ENCODE peak calls at places on chromosomes 12 and 14, in ten cellular contexts. One of them, this sample, is unnamed. For H3K4me1 and H3K36me3, the result is how much of the 10 kb centered on the place peaks cover.

GRCh38 chr12:109736552-109737108 is 23.0 kb downstream of the FAM222A start:
- DNase-seq in cardiac muscle cell: peak
- DNase-seq in left lung: peak
- DNase-seq in mammary epithelial cell: no peak
- DNase-seq in IMR-90: peak
- DNase-seq in transverse colon: no peak
- DNase-seq in CD4-positive, CD25-positive, alpha-beta regulatory T cell: no peak
- DNase-seq in fibroblast of lung: peak
- DNase-seq in psoas muscle: peak
- DNase-seq in CD8-positive, alpha-beta memory T cell: peak
- DNase-seq in this sample: peak

GRCh38 chr12:53729659-53730058 is 2.4 kb upstream of the CALCOCO1 start:
- DNase-seq in IMR-90: no peak
- DNase-seq in fibroblast of lung: no peak
- DNase-seq in CD4-positive, CD25-positive, alpha-beta regulatory T cell: no peak
- DNase-seq in transverse colon: no peak
- DNase-seq in mammary epithelial cell: peak
- DNase-seq in psoas muscle: no peak
- DNase-seq in cardiac muscle cell: no peak
- DNase-seq in CD8-positive, alpha-beta memory T cell: no peak
- DNase-seq in left lung: no peak
- DNase-seq in this sample: no peak

GRCh38 chr14:88879016-88879415 is 54.6 kb downstream of the TTC8 start:
- DNase-seq in IMR-90: peak
- DNase-seq in cardiac muscle cell: no peak
- DNase-seq in transverse colon: no peak
- DNase-seq in CD8-positive, alpha-beta memory T cell: no peak
- DNase-seq in CD4-positive, CD25-positive, alpha-beta regulatory T cell: no peak
- DNase-seq in left lung: no peak
- DNase-seq in mammary epithelial cell: peak
- DNase-seq in fibroblast of lung: peak
- DNase-seq in psoas muscle: no peak
- DNase-seq in this sample: no peak

GRCh38 chr12:123807670-123808069 is 45.6 kb downstream of the DNAH10 start:
- DNase-seq in mammary epithelial cell: no peak
- DNase-seq in IMR-90: no peak
- DNase-seq in cardiac muscle cell: peak
- DNase-seq in CD4-positive, CD25-positive, alpha-beta regulatory T cell: no peak
- DNase-seq in fibroblast of lung: peak
- DNase-seq in psoas muscle: no peak
- DNase-seq in left lung: no peak
- DNase-seq in CD8-positive, alpha-beta memory T cell: no peak
- DNase-seq in transverse colon: no peak
- DNase-seq in this sample: no peak

GRCh38 chr14:71620401-71620800 is 311.8 kb upstream of the RGS6 start:
- DNase-seq in IMR-90: peak
- DNase-seq in left lung: no peak
- DNase-seq in transverse colon: no peak
- DNase-seq in mammary epithelial cell: peak
- DNase-seq in cardiac muscle cell: no peak
- DNase-seq in fibroblast of lung: no peak
- DNase-seq in CD4-positive, CD25-positive, alpha-beta regulatory T cell: no peak
- DNase-seq in CD8-positive, alpha-beta memory T cell: no peak
- DNase-seq in psoas muscle: no peak
- DNase-seq in this sample: no peak

GRCh38 chr14:71702799-71703198 is 229.4 kb upstream of the RGS6 start:
- DNase-seq in transverse colon: no peak
- DNase-seq in fibroblast of lung: no peak
- DNase-seq in cardiac muscle cell: no peak
- DNase-seq in left lung: no peak
- DNase-seq in IMR-90: no peak
- DNase-seq in CD4-positive, CD25-positive, alpha-beta regulatory T cell: no peak
- DNase-seq in mammary epithelial cell: no peak
- DNase-seq in CD8-positive, alpha-beta memory T cell: no peak
- DNase-seq in psoas muscle: no peak
- DNase-seq in this sample: no peak

GRCh38 chr12:39772708-39773665 is 153.4 kb upstream of the ABCD2 start:
- DNase-seq in mammary epithelial cell: no peak
- DNase-seq in CD4-positive, CD25-positive, alpha-beta regulatory T cell: no peak
- DNase-seq in transverse colon: no peak
- DNase-seq in IMR-90: no peak
- DNase-seq in fibroblast of lung: peak
- DNase-seq in CD8-positive, alpha-beta memory T cell: no peak
- DNase-seq in left lung: no peak
- DNase-seq in psoas muscle: no peak
- DNase-seq in cardiac muscle cell: no peak
- DNase-seq in this sample: no peak

GRCh38 chr12:65999564-66000280 is 130.8 kb downstream of the LLPH start:
- DNase-seq in IMR-90: peak
- DNase-seq in cardiac muscle cell: no peak
- DNase-seq in mammary epithelial cell: peak
- DNase-seq in CD8-positive, alpha-beta memory T cell: no peak
- DNase-seq in psoas muscle: no peak
- DNase-seq in fibroblast of lung: peak
- DNase-seq in transverse colon: no peak
- DNase-seq in left lung: no peak
- DNase-seq in CD4-positive, CD25-positive, alpha-beta regulatory T cell: no peak
- DNase-seq in this sample: no peak

GRCh38 chr12:70627677-70628076 is 9.6 kb downstream of the PTPRB start:
- DNase-seq in IMR-90: no peak
- DNase-seq in left lung: no peak
- DNase-seq in CD4-positive, CD25-positive, alpha-beta regulatory T cell: no peak
- DNase-seq in cardiac muscle cell: no peak
- DNase-seq in fibroblast of lung: peak
- DNase-seq in mammary epithelial cell: no peak
- DNase-seq in transverse colon: no peak
- DNase-seq in psoas muscle: no peak
- DNase-seq in CD8-positive, alpha-beta memory T cell: no peak
- DNase-seq in this sample: no peak

DNA sequence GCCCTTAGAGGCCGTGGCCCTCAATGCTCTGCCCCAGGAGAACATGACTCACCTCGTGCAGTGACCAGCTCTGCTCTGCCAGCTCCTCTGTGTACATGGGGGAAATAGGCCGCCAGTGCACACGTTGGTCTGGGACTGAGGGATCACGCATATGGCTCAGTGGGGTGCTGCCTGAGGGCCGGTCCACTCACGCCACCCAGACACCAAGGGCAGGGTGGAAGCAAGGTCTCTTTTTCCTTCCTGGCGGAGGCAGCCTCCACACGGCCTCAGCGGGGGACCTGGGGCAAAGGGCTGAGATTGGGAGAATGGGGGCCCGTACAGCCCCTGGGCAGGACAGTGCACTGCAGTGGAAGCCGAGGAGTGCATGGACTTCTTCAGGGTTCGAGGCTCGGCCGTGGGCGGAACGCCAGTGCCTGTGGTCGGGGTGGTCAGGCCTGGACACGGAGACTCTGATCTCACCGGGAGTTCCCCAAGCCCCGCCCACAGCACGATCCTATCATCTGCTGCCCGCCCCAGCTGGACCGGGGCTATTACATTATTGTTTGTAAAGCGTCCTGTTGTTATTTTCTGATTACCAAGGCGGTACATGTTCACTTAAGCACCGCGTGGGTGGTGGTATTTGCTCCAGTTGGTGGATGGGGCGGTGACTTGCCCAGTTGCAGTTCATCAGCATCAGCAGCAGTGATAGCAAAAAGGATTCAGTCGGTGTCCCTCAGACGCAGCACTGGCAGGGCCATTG is 38.8 kb upstream of the TDRD9 start:
- DNase-seq in fibroblast of lung: no peak
- DNase-seq in CD4-positive, CD25-positive, alpha-beta regulatory T cell: no peak
- DNase-seq in transverse colon: peak
- DNase-seq in mammary epithelial cell: peak
- DNase-seq in psoas muscle: no peak
- DNase-seq in CD8-positive, alpha-beta memory T cell: no peak
- DNase-seq in left lung: peak
- DNase-seq in IMR-90: peak
- DNase-seq in cardiac muscle cell: no peak
- DNase-seq in this sample: peak
- H3K27ac ChIP-seq in fibroblast of lung: no peak
- H3K27ac ChIP-seq in CD4-positive, CD25-positive, alpha-beta regulatory T cell: no peak
- H3K27ac ChIP-seq in transverse colon: peak
- H3K27ac ChIP-seq in mammary epithelial cell: no peak
- H3K27ac ChIP-seq in psoas muscle: no peak
- H3K27ac ChIP-seq in CD8-positive, alpha-beta memory T cell: no peak
- H3K27ac ChIP-seq in left lung: no peak
- H3K27ac ChIP-seq in IMR-90: no peak
- H3K27ac ChIP-seq in cardiac muscle cell: no peak
- H3K27ac ChIP-seq in this sample: peak

GRCh38 chr12:74782086-74782485 is 244.5 kb downstream of the ATXN7L3B start:
- DNase-seq in cardiac muscle cell: no peak
- DNase-seq in CD8-positive, alpha-beta memory T cell: no peak
- DNase-seq in fibroblast of lung: no peak
- DNase-seq in mammary epithelial cell: no peak
- DNase-seq in IMR-90: no peak
- DNase-seq in left lung: no peak
- DNase-seq in transverse colon: no peak
- DNase-seq in psoas muscle: no peak
- DNase-seq in CD4-positive, CD25-positive, alpha-beta regulatory T cell: no peak
- DNase-seq in this sample: no peak
- H3K4me1 ChIP-seq in cardiac muscle cell: under half
- H3K4me1 ChIP-seq in CD8-positive, alpha-beta memory T cell: under half
- H3K4me1 ChIP-seq in fibroblast of lung: under half
- H3K4me1 ChIP-seq in mammary epithelial cell: under half
- H3K4me1 ChIP-seq in IMR-90: under half
- H3K4me1 ChIP-seq in left lung: under half
- H3K4me1 ChIP-seq in transverse colon: under half
- H3K4me1 ChIP-seq in psoas muscle: under half
- H3K4me1 ChIP-seq in CD4-positive, CD25-positive, alpha-beta regulatory T cell: under half
- H3K4me1 ChIP-seq in this sample: under half

DNA sequence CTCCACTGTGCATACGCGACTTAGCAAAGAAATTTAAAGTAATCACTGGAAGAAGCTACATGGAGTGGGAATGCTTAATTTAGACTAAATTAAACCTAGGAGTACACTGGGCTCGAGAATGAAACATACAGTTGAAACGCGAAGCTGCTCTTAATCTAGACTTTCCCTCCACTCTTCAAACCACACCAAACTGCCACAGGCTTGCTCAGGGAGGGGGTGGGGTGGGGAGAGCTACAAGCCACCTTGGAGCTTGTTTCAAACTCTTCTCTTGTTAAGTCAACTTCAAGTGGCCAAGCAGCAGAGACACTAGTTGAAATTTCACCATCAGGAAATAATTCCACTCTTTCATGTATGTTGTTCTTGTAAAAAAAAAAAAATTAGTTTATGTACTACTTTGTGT is 69.9 kb downstream of the SLC38A1 start:
- DNase-seq in IMR-90: no peak
- DNase-seq in mammary epithelial cell: no peak
- DNase-seq in fibroblast of lung: no peak
- DNase-seq in transverse colon: no peak
- DNase-seq in CD4-positive, CD25-positive, alpha-beta regulatory T cell: no peak
- DNase-seq in psoas muscle: no peak
- DNase-seq in left lung: no peak
- DNase-seq in CD8-positive, alpha-beta memory T cell: no peak
- DNase-seq in cardiac muscle cell: no peak
- DNase-seq in this sample: no peak
- H3K36me3 ChIP-seq in IMR-90: half or more
- H3K36me3 ChIP-seq in mammary epithelial cell: half or more
- H3K36me3 ChIP-seq in fibroblast of lung: under half
- H3K36me3 ChIP-seq in transverse colon: under half
- H3K36me3 ChIP-seq in CD4-positive, CD25-positive, alpha-beta regulatory T cell: half or more
- H3K36me3 ChIP-seq in psoas muscle: under half
- H3K36me3 ChIP-seq in left lung: under half
- H3K36me3 ChIP-seq in CD8-positive, alpha-beta memory T cell: half or more
- H3K36me3 ChIP-seq in cardiac muscle cell: half or more
- H3K36me3 ChIP-seq in this sample: under half

DNA sequence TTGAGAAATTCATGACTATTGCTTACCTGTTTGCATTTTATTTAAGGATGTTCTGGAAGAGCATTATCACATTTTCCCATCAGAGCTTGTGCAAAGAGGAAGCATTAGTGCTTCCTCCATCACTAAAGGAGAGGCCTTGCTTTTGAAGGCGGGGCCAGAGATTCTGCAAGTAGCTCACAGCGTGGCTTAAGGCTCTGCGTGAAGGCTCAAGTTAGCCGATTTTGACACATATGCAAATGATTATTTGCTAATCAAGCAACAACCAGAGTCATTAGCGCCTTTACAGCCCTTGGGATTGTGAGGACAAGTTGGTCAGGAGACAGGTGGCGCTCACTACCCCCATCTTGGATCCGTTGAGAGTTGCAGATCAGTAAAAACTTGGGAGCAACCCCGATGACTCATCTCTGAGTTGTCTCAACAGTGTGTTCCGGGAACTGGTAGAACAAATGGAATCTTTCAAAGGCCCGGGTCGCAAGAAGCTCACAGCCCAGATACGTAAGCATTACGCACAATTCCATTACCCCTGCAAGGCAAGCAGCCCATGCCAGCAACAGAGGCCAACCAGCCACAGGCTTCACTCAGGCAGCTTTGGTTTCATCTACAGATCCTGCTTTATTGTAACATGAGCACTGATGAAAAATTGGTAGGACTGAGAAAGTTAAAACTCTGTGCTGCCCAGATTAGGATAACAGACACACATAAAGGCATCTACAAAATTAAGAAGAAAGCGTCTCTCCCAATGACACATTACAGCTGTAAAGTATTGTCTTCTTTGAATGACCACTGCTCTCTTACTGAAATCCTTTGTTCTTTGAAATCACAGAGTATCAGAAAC is 34.9 kb upstream of the SPTSSA start:
- DNase-seq in CD8-positive, alpha-beta memory T cell: no peak
- DNase-seq in cardiac muscle cell: no peak
- DNase-seq in IMR-90: peak
- DNase-seq in CD4-positive, CD25-positive, alpha-beta regulatory T cell: no peak
- DNase-seq in left lung: peak
- DNase-seq in psoas muscle: peak
- DNase-seq in transverse colon: peak
- DNase-seq in fibroblast of lung: peak
- DNase-seq in mammary epithelial cell: peak
- DNase-seq in this sample: peak
- H3K27ac ChIP-seq in CD8-positive, alpha-beta memory T cell: peak
- H3K27ac ChIP-seq in cardiac muscle cell: no peak
- H3K27ac ChIP-seq in IMR-90: peak
- H3K27ac ChIP-seq in CD4-positive, CD25-positive, alpha-beta regulatory T cell: no peak
- H3K27ac ChIP-seq in left lung: peak
- H3K27ac ChIP-seq in psoas muscle: peak
- H3K27ac ChIP-seq in transverse colon: peak
- H3K27ac ChIP-seq in fibroblast of lung: peak
- H3K27ac ChIP-seq in mammary epithelial cell: peak
- H3K27ac ChIP-seq in this sample: peak

This sample was measured in small intestine.